ENCODE peak calls at places on chromosome 14, in seven cellular contexts. One of them, this sample, is unnamed.

GRCh38 chr14:20652996-20653975 is 11.8 kb upstream of the OR6S1 start:
- DNase-seq in mesendoderm: peak
- DNase-seq in trophoblast cell: no peak
- DNase-seq in mesenchymal stem cell: peak
- DNase-seq in H1: peak
- DNase-seq in H9: peak
- DNase-seq in neuronal stem cell: peak
- DNase-seq in this sample: peak

GRCh38 chr14:94340533-94340932 is 17.4 kb upstream of the SERPINA6 start:
- DNase-seq in trophoblast cell: no peak
- DNase-seq in neuronal stem cell: no peak
- DNase-seq in mesenchymal stem cell: no peak
- DNase-seq in mesendoderm: no peak
- DNase-seq in H9: no peak
- DNase-seq in H1: no peak
- DNase-seq in this sample: no peak

GRCh38 chr14:97878727-97879126 is 1081.5 kb downstream of the VRK1 start:
- DNase-seq in trophoblast cell: no peak
- DNase-seq in neuronal stem cell: no peak
- DNase-seq in H1: no peak
- DNase-seq in mesenchymal stem cell: no peak
- DNase-seq in H9: no peak
- DNase-seq in mesendoderm: no peak
- DNase-seq in this sample: no peak

GRCh38 chr14:101707285-101707842 is 54.1 kb upstream of the PPP2R5C start:
- DNase-seq in neuronal stem cell: peak
- DNase-seq in mesenchymal stem cell: peak
- DNase-seq in trophoblast cell: peak
- DNase-seq in H9: peak
- DNase-seq in H1: no peak
- DNase-seq in mesendoderm: peak
- DNase-seq in this sample: peak

GRCh38 chr14:58455593-58456265 is 28.2 kb downstream of the KIAA0586 start:
- DNase-seq in mesenchymal stem cell: peak
- DNase-seq in H9: no peak
- DNase-seq in mesendoderm: peak
- DNase-seq in neuronal stem cell: no peak
- DNase-seq in H1: peak
- DNase-seq in trophoblast cell: no peak
- DNase-seq in this sample: peak

GRCh38 chr14:52596320-52596719 is 43.7 kb downstream of the GPR137C start:
- DNase-seq in trophoblast cell: no peak
- DNase-seq in H1: peak
- DNase-seq in mesenchymal stem cell: no peak
- DNase-seq in neuronal stem cell: no peak
- DNase-seq in mesendoderm: peak
- DNase-seq in H9: peak
- DNase-seq in this sample: no peak

GRCh38 chr14:65169351-65169750 is 67.0 kb upstream of the MAX start:
- DNase-seq in mesenchymal stem cell: peak
- DNase-seq in mesendoderm: no peak
- DNase-seq in H1: no peak
- DNase-seq in neuronal stem cell: no peak
- DNase-seq in H9: no peak
- DNase-seq in trophoblast cell: no peak
- DNase-seq in this sample: peak

GRCh38 chr14:34237098-34237497 is 224.9 kb downstream of the SPTSSA start:
- DNase-seq in mesendoderm: no peak
- DNase-seq in H1: no peak
- DNase-seq in H9: no peak
- DNase-seq in neuronal stem cell: no peak
- DNase-seq in mesenchymal stem cell: peak
- DNase-seq in trophoblast cell: no peak
- DNase-seq in this sample: no peak

GRCh38 chr14:91115986-91116385 is 2.1 kb downstream of the DGLUCY start:
- DNase-seq in mesenchymal stem cell: peak
- DNase-seq in H9: no peak
- DNase-seq in mesendoderm: no peak
- DNase-seq in H1: no peak
- DNase-seq in neuronal stem cell: no peak
- DNase-seq in trophoblast cell: no peak
- DNase-seq in this sample: peak

GRCh38 chr14:47917344-47917954 is 242.0 kb upstream of the MDGA2 start:
- DNase-seq in mesenchymal stem cell: peak
- DNase-seq in neuronal stem cell: peak
- DNase-seq in trophoblast cell: no peak
- DNase-seq in mesendoderm: peak
- DNase-seq in H9: peak
- DNase-seq in H1: peak
- DNase-seq in this sample: peak

GRCh38 chr14:68623307-68623706 is 169.6 kb downstream of the ZFP36L1 start:
- DNase-seq in mesendoderm: no peak
- DNase-seq in mesenchymal stem cell: no peak
- DNase-seq in H1: no peak
- DNase-seq in neuronal stem cell: no peak
- DNase-seq in trophoblast cell: no peak
- DNase-seq in H9: no peak
- DNase-seq in this sample: no peak

GRCh38 chr14:100930270-100930669 is 26.7 kb upstream of the RTL1 start:
- DNase-seq in trophoblast cell: no peak
- DNase-seq in H9: no peak
- DNase-seq in H1: no peak
- DNase-seq in neuronal stem cell: no peak
- DNase-seq in mesendoderm: no peak
- DNase-seq in mesenchymal stem cell: no peak
- DNase-seq in this sample: no peak

GRCh38 chr14:96965885-96966595 is 168.9 kb downstream of the VRK1 start:
- DNase-seq in mesenchymal stem cell: no peak
- DNase-seq in H1: no peak
- DNase-seq in trophoblast cell: no peak
- DNase-seq in neuronal stem cell: no peak
- DNase-seq in mesendoderm: peak
- DNase-seq in H9: no peak
- DNase-seq in this sample: no peak

GRCh38 chr14:64766430-64767151 is 62.4 kb downstream of the PLEKHG3 start:
- DNase-seq in H1: no peak
- DNase-seq in mesendoderm: peak
- DNase-seq in trophoblast cell: no peak
- DNase-seq in neuronal stem cell: no peak
- DNase-seq in mesenchymal stem cell: no peak
- DNase-seq in H9: peak
- DNase-seq in this sample: no peak

GRCh38 chr14:92458136-92458958 is 55.2 kb upstream of the RIN3 start:
- DNase-seq in trophoblast cell: no peak
- DNase-seq in mesendoderm: no peak
- DNase-seq in H1: no peak
- DNase-seq in mesenchymal stem cell: no peak
- DNase-seq in neuronal stem cell: no peak
- DNase-seq in H9: no peak
- DNase-seq in this sample: no peak

GRCh38 chr14:54370323-54371125 is 26.3 kb upstream of the CDKN3 start:
- DNase-seq in mesenchymal stem cell: no peak
- DNase-seq in neuronal stem cell: no peak
- DNase-seq in H9: no peak
- DNase-seq in trophoblast cell: no peak
- DNase-seq in mesendoderm: peak
- DNase-seq in H1: no peak
- DNase-seq in this sample: no peak
- H3K23ac ChIP-seq in mesenchymal stem cell: no peak
- H3K23ac ChIP-seq in neuronal stem cell: no peak
- H3K23ac ChIP-seq in H9: no peak
- H3K23ac ChIP-seq in trophoblast cell: no peak
- H3K23ac ChIP-seq in mesendoderm: no peak
- H3K23ac ChIP-seq in H1: no peak
- H3K23ac ChIP-seq in this sample: no peak

GRCh38 chr14:45254771-45255170 is 1.8 kb upstream of the MIS18BP1 start:
- DNase-seq in trophoblast cell: no peak
- DNase-seq in neuronal stem cell: no peak
- DNase-seq in H1: no peak
- DNase-seq in mesendoderm: no peak
- DNase-seq in H9: no peak
- DNase-seq in mesenchymal stem cell: no peak
- DNase-seq in this sample: no peak

GRCh38 chr14:45253754-45254300 is 825 bp upstream of the MIS18BP1 start:
- DNase-seq in H9: no peak
- DNase-seq in trophoblast cell: no peak
- DNase-seq in H1: no peak
- DNase-seq in mesenchymal stem cell: no peak
- DNase-seq in mesendoderm: no peak
- DNase-seq in neuronal stem cell: no peak
- DNase-seq in this sample: peak

GRCh38 chr14:45251912-45252311 is 1.1 kb downstream of the MIS18BP1 start:
- DNase-seq in mesenchymal stem cell: peak
- DNase-seq in H9: no peak
- DNase-seq in neuronal stem cell: no peak
- DNase-seq in trophoblast cell: no peak
- DNase-seq in mesendoderm: no peak
- DNase-seq in H1: no peak
- DNase-seq in this sample: peak

GRCh38 chr14:45253070-45253753 is at the start of gene MIS18BP1:
- DNase-seq in neuronal stem cell: peak
- DNase-seq in mesenchymal stem cell: peak
- DNase-seq in H1: peak
- DNase-seq in trophoblast cell: peak
- DNase-seq in H9: peak
- DNase-seq in mesendoderm: peak
- DNase-seq in this sample: peak

GRCh38 chr14:45252356-45253069 is 489 bp downstream of the MIS18BP1 start:
- DNase-seq in mesenchymal stem cell: peak
- DNase-seq in neuronal stem cell: no peak
- DNase-seq in trophoblast cell: peak
- DNase-seq in mesendoderm: peak
- DNase-seq in H1: no peak
- DNase-seq in H9: no peak
- DNase-seq in this sample: peak
- H3K23ac ChIP-seq in mesenchymal stem cell: peak
- H3K23ac ChIP-seq in neuronal stem cell: peak
- H3K23ac ChIP-seq in trophoblast cell: no peak
- H3K23ac ChIP-seq in mesendoderm: peak
- H3K23ac ChIP-seq in H1: no peak
- H3K23ac ChIP-seq in H9: no peak
- H3K23ac ChIP-seq in this sample: peak

DNA sequence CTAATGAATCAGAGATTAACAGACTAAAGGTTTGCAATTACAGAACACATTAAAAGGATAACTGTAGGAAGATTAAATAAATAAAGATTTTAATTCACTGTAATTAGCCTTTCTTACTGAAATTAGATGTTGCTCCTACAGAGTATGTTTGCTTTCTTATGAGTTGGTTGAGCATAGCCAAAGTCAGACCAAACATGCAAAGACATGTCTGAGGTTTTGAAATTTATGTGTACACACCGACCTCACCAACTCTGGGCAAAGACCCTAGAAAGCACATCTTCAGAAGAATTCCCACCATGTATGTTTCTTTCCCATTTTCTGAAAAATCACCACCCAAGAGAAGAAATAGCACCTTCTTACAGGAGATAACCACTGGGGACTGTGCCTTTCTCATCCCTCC is 159.2 kb downstream of the PAX9 start:
- DNase-seq in H1: no peak
- DNase-seq in mesenchymal stem cell: no peak
- DNase-seq in H9: no peak
- DNase-seq in trophoblast cell: no peak
- DNase-seq in mesendoderm: no peak
- DNase-seq in neuronal stem cell: no peak
- DNase-seq in this sample: no peak
- H3K23ac ChIP-seq in H1: no peak
- H3K23ac ChIP-seq in mesenchymal stem cell: no peak
- H3K23ac ChIP-seq in H9: no peak
- H3K23ac ChIP-seq in trophoblast cell: no peak
- H3K23ac ChIP-seq in mesendoderm: no peak
- H3K23ac ChIP-seq in neuronal stem cell: no peak
- H3K23ac ChIP-seq in this sample: no peak

DNA sequence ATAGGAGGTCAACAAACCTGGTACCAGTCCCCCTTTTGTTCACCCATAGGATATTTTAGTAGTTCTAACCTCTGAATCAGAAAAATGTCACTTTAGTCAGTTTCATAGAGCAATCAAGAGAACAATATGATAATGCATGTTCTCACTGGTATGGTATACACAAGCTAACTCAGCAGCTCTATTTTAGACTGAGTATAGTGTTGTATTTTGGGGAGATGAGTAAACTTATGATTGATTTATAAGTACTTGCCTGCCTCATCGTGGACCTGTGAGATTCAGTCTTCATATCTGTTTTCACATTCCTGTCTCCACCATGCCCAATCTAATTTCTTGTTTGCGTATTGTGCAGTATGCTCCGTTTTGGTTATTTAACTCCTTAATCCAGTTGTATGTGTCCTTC is 20.9 kb downstream of the COX16 start:
- DNase-seq in trophoblast cell: no peak
- DNase-seq in mesenchymal stem cell: no peak
- DNase-seq in H9: no peak
- DNase-seq in H1: no peak
- DNase-seq in mesendoderm: no peak
- DNase-seq in neuronal stem cell: no peak
- DNase-seq in this sample: no peak
- H3K23ac ChIP-seq in trophoblast cell: no peak
- H3K23ac ChIP-seq in mesenchymal stem cell: no peak
- H3K23ac ChIP-seq in H9: no peak
- H3K23ac ChIP-seq in H1: no peak
- H3K23ac ChIP-seq in mesendoderm: no peak
- H3K23ac ChIP-seq in neuronal stem cell: no peak
- H3K23ac ChIP-seq in this sample: no peak